ENCODE peak calls at places on chromosome X, in seven cellular contexts. T is CD4-positive, CD25-positive, alpha-beta regulatory T cell; Q is HCT116; R is left ventricle myocardium inferior; F is cardiac fibroblast; X is AG09309; N is ovary. H is an unnamed sample.

GRCh38 chrX:39661508-39661907 is 436.2 kb downstream of the BCOR start:
- DNase-seq in T (no peak), Q (no peak), R (no peak), F (no peak), X (no peak), N (no peak), H (no peak)

GRCh38 chrX:78574306-78574705 is 84.8 kb downstream of the RTL3 start:
- DNase-seq in T (no peak), Q (no peak), R (no peak), F (no peak), X (no peak), N (no peak), H (no peak)

GRCh38 chrX:100710816-100711215 is 21.1 kb downstream of the SYTL4 start:
- DNase-seq in T (no peak), Q (no peak), R (no peak), F (no peak), X (no peak), N (no peak), H (no peak)

GRCh38 chrX:139204576-139204902 is 326.0 kb upstream of the F9 start:
- DNase-seq in T (no peak), Q (no peak), R (no peak), F (no peak), X (no peak), N (no peak), H (no peak)

GRCh38 chrX:21847342-21847741 is 7.9 kb downstream of the MBTPS2 start:
- DNase-seq in T (no peak), Q (no peak), R (no peak), F (no peak), X (no peak), N (no peak), H (no peak)

GRCh38 chrX:106612403-106612789 is 618 bp downstream of the RADX start:
- DNase-seq in T (peak; percentile 0), Q (no peak), R (no peak), F (no peak), X (no peak), N (no peak), H (no peak)

GRCh38 chrX:327660-328126 is 9.1 kb upstream of the GTPBP6 start:
- DNase-seq in T (no peak), Q (no peak), R (peak; percentile 12), F (no peak), X (no peak), N (no peak), H (no peak)

GRCh38 chrX:56000729-56001128 is 231.4 kb upstream of the KLF8 start:
- DNase-seq in T (no peak), Q (no peak), R (no peak), F (no peak), X (no peak), N (no peak), H (no peak)

GRCh38 chrX:155889328-155889727 is 8.2 kb downstream of the VAMP7 start:
- DNase-seq in T (no peak), Q (no peak), R (no peak), F (no peak), X (no peak), N (no peak), H (no peak)

GRCh38 chrX:115625577-115626301 is 64.8 kb downstream of the PLS3 start:
- DNase-seq in T (no peak), Q (no peak), R (no peak), F (peak; percentile 53), X (peak; percentile 10), N (no peak), H (no peak)

GRCh38 chrX:50978920-50979660 is 68.6 kb downstream of the BMP15 start:
- DNase-seq in T (no peak), Q (no peak), R (peak; percentile 16), F (peak; percentile 0), X (no peak), N (no peak), H (no peak)

GRCh38 chrX:51641421-51642021 is 22.8 kb upstream of the CENPVL3 start:
- DNase-seq in T (peak; percentile 40), Q (peak; percentile 36), R (no peak), F (peak; percentile 65), X (peak; percentile 3), N (no peak), H (peak; percentile 79)

GRCh38 chrX:74613350-74614192 is 853 bp downstream of the RLIM start:
- DNase-seq in T (peak; percentile 19), Q (no peak), R (no peak), F (peak; percentile 50), X (no peak), N (peak; percentile 20), H (no peak)

GRCh38 chrX:29541038-29541437 is 674.3 kb upstream of the MAGEB2 start:
- DNase-seq in T (no peak), Q (no peak), R (no peak), F (no peak), X (no peak), N (no peak), H (no peak)

GRCh38 chrX:39848243-39848642 is 249.5 kb downstream of the BCOR start:
- DNase-seq in T (no peak), Q (no peak), R (no peak), F (peak; percentile 17), X (no peak), N (no peak), H (no peak)

GRCh38 chrX:46465203-46465602 is 80.0 kb downstream of the ZNF674 start:
- DNase-seq in T (no peak), Q (no peak), R (no peak), F (no peak), X (no peak), N (no peak), H (no peak)

GRCh38 chrX:154819771-154820341 is 14.6 kb upstream of the MPP1 start:
- DNase-seq in T (no peak), Q (no peak), R (no peak), F (no peak), X (no peak), N (no peak), H (no peak)

GRCh38 chrX:68978211-68978780 is 149.5 kb downstream of the EFNB1 start:
- DNase-seq in T (no peak), Q (no peak), R (no peak), F (peak; percentile 20), X (no peak), N (peak; percentile 48), H (no peak)

GRCh38 chrX:13293700-13294099 is 26.2 kb downstream of the ATXN3L start:
- DNase-seq in T (no peak), Q (no peak), R (no peak), F (no peak), X (no peak), N (no peak), H (no peak)

GRCh38 chrX:32867781-32868523 is 343.4 kb downstream of the DMD start:
- DNase-seq in T (no peak), Q (no peak), R (no peak), F (no peak), X (no peak), N (no peak), H (no peak)

GRCh38 chrX:69109706-69110635 is 55.3 kb downstream of the PJA1 start:
- DNase-seq in T (no peak), Q (peak; percentile 28), R (no peak), F (no peak), X (no peak), N (no peak), H (peak; percentile 35)

GRCh38 chrX:79182616-79183015 is 38.1 kb downstream of the GPR174 start:
- DNase-seq in T (no peak), Q (no peak), R (no peak), F (no peak), X (no peak), N (no peak), H (no peak)

GRCh38 chrX:81259714-81260395 is 58.0 kb downstream of the SH3BGRL start:
- DNase-seq in T (no peak), Q (no peak), R (no peak), F (peak; percentile 62), X (no peak), N (no peak), H (no peak)

DNA sequence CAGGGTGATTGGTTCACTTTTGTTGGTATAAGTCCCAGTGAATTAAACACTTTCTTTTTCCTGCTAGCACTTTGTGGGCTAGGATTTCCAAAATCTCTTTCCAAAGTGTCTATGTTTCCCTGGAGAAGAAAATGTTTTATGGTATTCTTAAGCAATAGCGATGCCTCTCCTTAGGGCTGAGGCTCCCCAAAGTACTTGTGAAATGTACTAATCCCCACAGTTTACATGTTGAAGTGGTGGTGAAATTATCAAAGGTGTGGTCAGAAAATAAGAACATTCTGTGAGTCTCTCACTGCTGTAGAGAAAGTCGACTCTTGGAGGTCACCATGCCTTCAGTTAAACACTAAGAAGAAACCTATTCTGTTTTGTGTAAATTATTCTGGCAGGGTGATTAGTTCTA is 51.5 kb upstream of the AMELX start:
- DNase-seq in T (no peak), Q (no peak), R (no peak), F (no peak), X (no peak), N (no peak), H (no peak)
- H3K4me3 ChIP-seq in T (no peak overlapping the region), Q (no peak overlapping the region), R (no peak overlapping the region), F (no peak overlapping the region), X (no peak overlapping the region), N (no peak overlapping the region), H (no peak overlapping the region)

GRCh38 chrX:10813761-10814160 is 193.4 kb upstream of the MID1 start:
- DNase-seq in T (no peak), Q (no peak), R (no peak), F (no peak), X (no peak), N (no peak), H (no peak)
- H3K4me3 ChIP-seq in T (no peak overlapping the region), Q (no peak overlapping the region), R (no peak overlapping the region), F (no peak overlapping the region), X (no peak overlapping the region), N (no peak overlapping the region), H (no peak overlapping the region)

DNA sequence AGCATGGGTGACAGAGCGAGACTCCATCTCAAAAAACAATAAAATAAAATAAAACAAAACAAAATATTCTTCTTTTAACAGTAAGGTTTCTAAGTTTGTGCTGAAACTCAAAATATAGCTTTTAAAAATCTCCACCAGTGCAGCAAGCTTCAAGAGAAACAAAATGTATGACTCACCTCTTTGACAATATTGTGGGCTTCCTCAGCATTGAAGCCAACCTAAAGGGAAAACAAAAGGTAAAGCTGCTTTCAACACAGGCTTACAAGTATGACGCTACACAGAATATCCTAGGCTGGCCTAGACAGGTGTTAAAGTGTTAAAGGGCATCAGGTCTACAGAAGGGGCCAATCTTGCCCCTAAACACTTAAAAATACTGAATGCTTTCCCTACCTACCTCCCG is 1.2 kb downstream of the DYNLT3 start:
- DNase-seq in T (peak; percentile 49), Q (no peak), R (no peak), F (peak; percentile 39), X (no peak), N (no peak), H (no peak)
- H3K4me3 ChIP-seq in T (peak overlapping the region; percentile 73), Q (no peak overlapping the region), R (peak overlapping the region; percentile 81), F (no peak overlapping the region), X (no peak overlapping the region), N (peak overlapping the region; percentile 75), H (no peak overlapping the region)

DNA sequence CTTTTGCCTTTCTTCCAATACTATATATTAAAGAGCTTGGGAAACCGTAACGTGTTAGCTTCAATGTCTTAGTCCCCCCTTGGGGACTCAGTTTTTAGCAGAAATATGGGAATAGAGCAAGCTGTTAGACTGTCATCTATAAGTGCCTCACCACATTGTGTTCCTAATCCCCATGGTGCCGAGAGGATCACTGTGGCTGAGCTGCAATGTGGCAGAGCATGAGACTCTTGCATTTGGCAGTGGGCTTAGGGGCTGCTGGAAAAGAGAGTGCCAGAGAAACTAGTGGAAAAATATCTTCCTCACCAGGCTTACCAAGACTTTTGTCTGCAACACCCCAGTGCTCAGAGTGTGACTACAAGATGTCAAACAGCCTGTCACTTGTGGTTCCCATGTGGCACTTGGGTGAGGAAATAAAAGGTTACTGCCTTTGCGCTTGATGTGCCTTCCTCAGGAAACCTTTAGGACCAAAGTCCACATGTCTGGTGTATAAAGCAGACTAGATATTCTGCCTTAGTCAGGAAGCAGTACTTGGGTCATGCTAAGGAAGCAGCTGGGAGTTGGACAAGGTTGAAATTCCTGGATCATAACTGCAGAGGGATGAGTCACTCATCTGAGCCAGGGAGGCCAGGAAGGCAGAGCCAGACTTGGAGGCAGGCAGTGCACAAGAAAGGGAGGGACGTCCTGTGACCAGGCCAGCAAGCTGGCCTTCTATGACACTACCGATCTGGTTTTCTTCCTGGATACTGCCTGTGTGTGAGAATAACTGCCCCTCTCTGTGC is 9.7 kb upstream of the MAGEA4 start:
- DNase-seq in T (no peak), Q (peak; percentile 29), R (peak; percentile 26), F (peak; percentile 91), X (peak; percentile 59), N (no peak), H (no peak)
- H3K4me3 ChIP-seq in T (no peak overlapping the region), Q (no peak overlapping the region), R (no peak overlapping the region), F (no peak overlapping the region), X (no peak overlapping the region), N (no peak overlapping the region), H (no peak overlapping the region)

H was measured in SK-N-MC.